ENCODE peak calls at places on chromosome 18, in ten cellular contexts. M, J, Y, F, D, X, Z, G, K and U are unnamed samples.

GRCh38 chr18:51578403-51578980 is 381.0 kb upstream of the MEX3C start:
- DNase-seq in Z (no peak), F (no peak), Y (no peak), J (no peak), D (no peak), X (no peak), K (no peak), M (peak), G (no peak), U (no peak)

GRCh38 chr18:37182340-37183135 is 353.6 kb downstream of the KIAA1328 start:
- DNase-seq in X (no peak), G (no peak), Y (no peak), M (no peak), F (no peak), J (no peak), K (no peak), Z (no peak), D (no peak), U (no peak)

GRCh38 chr18:27780061-27780740 is 396.7 kb downstream of the CDH2 start:
- DNase-seq in K (peak), M (no peak), X (no peak), Y (peak), F (no peak), J (no peak), G (no peak), D (no peak), Z (no peak), U (no peak)

GRCh38 chr18:39380823-39381222 is 1815.2 kb upstream of the CELF4 start:
- DNase-seq in Z (no peak), M (peak), Y (no peak), K (peak), G (no peak), J (no peak), F (no peak), X (no peak), D (no peak), U (peak)

GRCh38 chr18:73638709-73639108 is 508.9 kb downstream of the FBXO15 start:
- DNase-seq in K (peak), X (no peak), Z (no peak), D (no peak), G (no peak), M (no peak), Y (peak), F (no peak), J (no peak), U (no peak)

GRCh38 chr18:8689431-8689830 is 15.9 kb upstream of the MTCL1 start:
- DNase-seq in G (no peak), X (no peak), M (no peak), F (no peak), Z (no peak), D (no peak), Y (no peak), K (no peak), J (no peak), U (no peak)

GRCh38 chr18:13618760-13619438 is 107.5 kb downstream of the FAM210A start:
- DNase-seq in Z (no peak), J (no peak), Y (no peak), K (no peak), M (no peak), G (no peak), F (no peak), D (no peak), X (no peak), U (no peak)

GRCh38 chr18:3265564-3266033 is 3.7 kb downstream of the MYL12B start:
- DNase-seq in F (no peak), K (no peak), Y (peak), Z (no peak), M (peak), J (no peak), X (no peak), D (no peak), G (no peak), U (peak)

GRCh38 chr18:41992066-41992465 is 37.0 kb downstream of the PIK3C3 start:
- DNase-seq in X (no peak), Y (no peak), K (no peak), J (no peak), M (no peak), F (no peak), G (no peak), Z (no peak), D (no peak), U (no peak)

GRCh38 chr18:50829644-50830043 is 9.8 kb upstream of the MRO start:
- DNase-seq in G (no peak), Z (no peak), Y (no peak), D (no peak), K (no peak), M (no peak), F (no peak), J (no peak), X (no peak), U (no peak)